ENCODE peak calls at places on chromosomes 5 and 9, in six cellular contexts. One of them, this sample, is unnamed.

GRCh38 chr5:33488558-33489355 is 48.0 kb downstream of the TARS1 start:
- DNase-seq in OCI-LY7: no peak
- DNase-seq in left ventricle myocardium inferior: no peak
- DNase-seq in gastrocnemius medialis: no peak
- DNase-seq in psoas muscle: no peak
- DNase-seq in cardiac muscle cell: no peak
- DNase-seq in this sample: no peak

GRCh38 chr9:15086096-15087030 is 176.1 kb upstream of the FREM1 start:
- DNase-seq in left ventricle myocardium inferior: no peak
- DNase-seq in psoas muscle: no peak
- DNase-seq in OCI-LY7: no peak
- DNase-seq in gastrocnemius medialis: no peak
- DNase-seq in cardiac muscle cell: peak
- DNase-seq in this sample: no peak

GRCh38 chr5:137252513-137252912 is 246.6 kb downstream of the SPOCK1 start:
- DNase-seq in left ventricle myocardium inferior: no peak
- DNase-seq in gastrocnemius medialis: no peak
- DNase-seq in cardiac muscle cell: no peak
- DNase-seq in OCI-LY7: no peak
- DNase-seq in psoas muscle: no peak
- DNase-seq in this sample: no peak

GRCh38 chr9:68653141-68653595 is 51.9 kb upstream of the PIP5K1B start:
- DNase-seq in psoas muscle: no peak
- DNase-seq in OCI-LY7: no peak
- DNase-seq in left ventricle myocardium inferior: no peak
- DNase-seq in gastrocnemius medialis: no peak
- DNase-seq in cardiac muscle cell: no peak
- DNase-seq in this sample: no peak

GRCh38 chr5:1156033-1156753 is 44.3 kb upstream of the SLC12A7 start:
- DNase-seq in OCI-LY7: no peak
- DNase-seq in left ventricle myocardium inferior: no peak
- DNase-seq in psoas muscle: no peak
- DNase-seq in cardiac muscle cell: no peak
- DNase-seq in gastrocnemius medialis: no peak
- DNase-seq in this sample: no peak

GRCh38 chr5:31181376-31181987 is 12.0 kb upstream of the CDH6 start:
- DNase-seq in left ventricle myocardium inferior: no peak
- DNase-seq in cardiac muscle cell: no peak
- DNase-seq in OCI-LY7: no peak
- DNase-seq in psoas muscle: no peak
- DNase-seq in gastrocnemius medialis: no peak
- DNase-seq in this sample: no peak

GRCh38 chr9:76369583-76369982 is 24.6 kb downstream of the RFK start:
- DNase-seq in OCI-LY7: peak
- DNase-seq in cardiac muscle cell: peak
- DNase-seq in gastrocnemius medialis: no peak
- DNase-seq in psoas muscle: no peak
- DNase-seq in left ventricle myocardium inferior: no peak
- DNase-seq in this sample: no peak

GRCh38 chr5:1792842-1793266 is 6.8 kb downstream of the MRPL36 start:
- DNase-seq in left ventricle myocardium inferior: no peak
- DNase-seq in cardiac muscle cell: peak
- DNase-seq in gastrocnemius medialis: no peak
- DNase-seq in psoas muscle: no peak
- DNase-seq in OCI-LY7: peak
- DNase-seq in this sample: no peak

GRCh38 chr5:146565764-146566163 is 49.8 kb upstream of the GPR151 start:
- DNase-seq in left ventricle myocardium inferior: no peak
- DNase-seq in gastrocnemius medialis: no peak
- DNase-seq in cardiac muscle cell: peak
- DNase-seq in psoas muscle: no peak
- DNase-seq in OCI-LY7: peak
- DNase-seq in this sample: no peak

GRCh38 chr5:380701-381309 is 59.3 kb downstream of the AHRR start:
- DNase-seq in gastrocnemius medialis: no peak
- DNase-seq in left ventricle myocardium inferior: no peak
- DNase-seq in OCI-LY7: no peak
- DNase-seq in cardiac muscle cell: no peak
- DNase-seq in psoas muscle: no peak
- DNase-seq in this sample: peak

GRCh38 chr5:7202846-7203245 is 193.1 kb upstream of the ADCY2 start:
- DNase-seq in left ventricle myocardium inferior: no peak
- DNase-seq in OCI-LY7: no peak
- DNase-seq in gastrocnemius medialis: no peak
- DNase-seq in psoas muscle: no peak
- DNase-seq in cardiac muscle cell: no peak
- DNase-seq in this sample: no peak

GRCh38 chr9:77846957-77847574 is 184.5 kb downstream of the GNAQ start:
- DNase-seq in psoas muscle: no peak
- DNase-seq in cardiac muscle cell: peak
- DNase-seq in OCI-LY7: no peak
- DNase-seq in gastrocnemius medialis: no peak
- DNase-seq in left ventricle myocardium inferior: no peak
- DNase-seq in this sample: no peak

GRCh38 chr5:122315511-122315910 is 3.5 kb downstream of the SNCAIP start:
- DNase-seq in psoas muscle: no peak
- DNase-seq in left ventricle myocardium inferior: no peak
- DNase-seq in cardiac muscle cell: no peak
- DNase-seq in OCI-LY7: no peak
- DNase-seq in gastrocnemius medialis: no peak
- DNase-seq in this sample: no peak

GRCh38 chr5:175867587-175868347 is 3.6 kb upstream of the CPLX2 start:
- DNase-seq in left ventricle myocardium inferior: no peak
- DNase-seq in cardiac muscle cell: peak
- DNase-seq in gastrocnemius medialis: no peak
- DNase-seq in psoas muscle: no peak
- DNase-seq in OCI-LY7: peak
- DNase-seq in this sample: no peak

GRCh38 chr9:114310471-114311450 is 12.1 kb upstream of the ORM1 start:
- DNase-seq in psoas muscle: no peak
- DNase-seq in OCI-LY7: no peak
- DNase-seq in left ventricle myocardium inferior: no peak
- DNase-seq in cardiac muscle cell: no peak
- DNase-seq in gastrocnemius medialis: no peak
- DNase-seq in this sample: no peak

GRCh38 chr9:755454-756381 is 85.8 kb upstream of the DMRT1 start:
- DNase-seq in left ventricle myocardium inferior: no peak
- DNase-seq in OCI-LY7: no peak
- DNase-seq in gastrocnemius medialis: no peak
- DNase-seq in cardiac muscle cell: peak
- DNase-seq in psoas muscle: no peak
- DNase-seq in this sample: no peak

GRCh38 chr5:93883459-93883858 is 142.1 kb upstream of the POU5F2 start:
- DNase-seq in psoas muscle: no peak
- DNase-seq in left ventricle myocardium inferior: no peak
- DNase-seq in cardiac muscle cell: no peak
- DNase-seq in OCI-LY7: no peak
- DNase-seq in gastrocnemius medialis: no peak
- DNase-seq in this sample: no peak

GRCh38 chr9:16530669-16531461 is 339.6 kb downstream of the BNC2 start:
- DNase-seq in cardiac muscle cell: no peak
- DNase-seq in gastrocnemius medialis: peak
- DNase-seq in left ventricle myocardium inferior: no peak
- DNase-seq in OCI-LY7: no peak
- DNase-seq in psoas muscle: peak
- DNase-seq in this sample: no peak

GRCh38 chr9:124726886-124727285 is 44.2 kb downstream of the NR6A1 start:
- DNase-seq in cardiac muscle cell: no peak
- DNase-seq in OCI-LY7: no peak
- DNase-seq in left ventricle myocardium inferior: no peak
- DNase-seq in psoas muscle: no peak
- DNase-seq in gastrocnemius medialis: no peak
- DNase-seq in this sample: no peak

GRCh38 chr9:138024131-138024530 is 146.5 kb downstream of the CACNA1B start:
- DNase-seq in cardiac muscle cell: no peak
- DNase-seq in gastrocnemius medialis: no peak
- DNase-seq in left ventricle myocardium inferior: no peak
- DNase-seq in psoas muscle: no peak
- DNase-seq in OCI-LY7: no peak
- DNase-seq in this sample: peak

GRCh38 chr5:176727983-176728675 is 80.8 kb downstream of the TSPAN17 start:
- DNase-seq in cardiac muscle cell: no peak
- DNase-seq in gastrocnemius medialis: no peak
- DNase-seq in OCI-LY7: no peak
- DNase-seq in psoas muscle: no peak
- DNase-seq in left ventricle myocardium inferior: no peak
- DNase-seq in this sample: no peak

GRCh38 chr5:157651623-157652376 is 438 bp downstream of the SOX30 start:
- DNase-seq in left ventricle myocardium inferior: peak
- DNase-seq in psoas muscle: peak
- DNase-seq in OCI-LY7: no peak
- DNase-seq in gastrocnemius medialis: peak
- DNase-seq in cardiac muscle cell: peak
- DNase-seq in this sample: peak

GRCh38 chr9:20624201-20625002 is 2.1 kb upstream of the MLLT3 start:
- DNase-seq in left ventricle myocardium inferior: peak
- DNase-seq in gastrocnemius medialis: peak
- DNase-seq in cardiac muscle cell: peak
- DNase-seq in OCI-LY7: peak
- DNase-seq in psoas muscle: peak
- DNase-seq in this sample: peak

GRCh38 chr9:116287721-116288120 is 134.1 kb downstream of the PAPPA start:
- DNase-seq in cardiac muscle cell: no peak
- DNase-seq in OCI-LY7: no peak
- DNase-seq in left ventricle myocardium inferior: no peak
- DNase-seq in psoas muscle: no peak
- DNase-seq in gastrocnemius medialis: no peak
- DNase-seq in this sample: no peak

GRCh38 chr5:63451188-63451587 is 511.1 kb downstream of the HTR1A start:
- DNase-seq in OCI-LY7: no peak
- DNase-seq in cardiac muscle cell: no peak
- DNase-seq in psoas muscle: no peak
- DNase-seq in left ventricle myocardium inferior: no peak
- DNase-seq in gastrocnemius medialis: no peak
- DNase-seq in this sample: no peak

GRCh38 chr5:179142434-179143198 is 82.4 kb downstream of the ZNF354C start:
- DNase-seq in gastrocnemius medialis: no peak
- DNase-seq in left ventricle myocardium inferior: no peak
- DNase-seq in OCI-LY7: no peak
- DNase-seq in psoas muscle: no peak
- DNase-seq in cardiac muscle cell: peak
- DNase-seq in this sample: no peak

GRCh38 chr5:24141046-24141445 is 503.7 kb downstream of the CDH10 start:
- DNase-seq in psoas muscle: no peak
- DNase-seq in gastrocnemius medialis: no peak
- DNase-seq in left ventricle myocardium inferior: peak
- DNase-seq in cardiac muscle cell: peak
- DNase-seq in OCI-LY7: no peak
- DNase-seq in this sample: peak

GRCh38 chr5:126965061-126965475 is 65.3 kb downstream of the MARCHF3 start:
- DNase-seq in OCI-LY7: no peak
- DNase-seq in gastrocnemius medialis: no peak
- DNase-seq in psoas muscle: no peak
- DNase-seq in cardiac muscle cell: peak
- DNase-seq in left ventricle myocardium inferior: no peak
- DNase-seq in this sample: no peak

GRCh38 chr9:127177682-127178265 is 55.3 kb upstream of the ANGPTL2 start:
- DNase-seq in psoas muscle: no peak
- DNase-seq in OCI-LY7: no peak
- DNase-seq in cardiac muscle cell: no peak
- DNase-seq in left ventricle myocardium inferior: no peak
- DNase-seq in gastrocnemius medialis: no peak
- DNase-seq in this sample: no peak

GRCh38 chr9:113772121-113772885 is 103.8 kb upstream of the ZNF618 start:
- DNase-seq in left ventricle myocardium inferior: no peak
- DNase-seq in cardiac muscle cell: peak
- DNase-seq in OCI-LY7: no peak
- DNase-seq in psoas muscle: no peak
- DNase-seq in gastrocnemius medialis: no peak
- DNase-seq in this sample: no peak

GRCh38 chr9:37976714-37977477 is 73.0 kb upstream of the SLC25A51 start:
- DNase-seq in cardiac muscle cell: peak
- DNase-seq in gastrocnemius medialis: no peak
- DNase-seq in left ventricle myocardium inferior: no peak
- DNase-seq in OCI-LY7: no peak
- DNase-seq in psoas muscle: peak
- DNase-seq in this sample: peak

GRCh38 chr5:125043781-125044391 is 297.4 kb upstream of the ZNF608 start:
- DNase-seq in OCI-LY7: no peak
- DNase-seq in cardiac muscle cell: peak
- DNase-seq in left ventricle myocardium inferior: peak
- DNase-seq in psoas muscle: peak
- DNase-seq in gastrocnemius medialis: peak
- DNase-seq in this sample: peak

GRCh38 chr5:141382469-141383294 is at the start of gene PCDHGA7:
- DNase-seq in cardiac muscle cell: peak
- DNase-seq in psoas muscle: no peak
- DNase-seq in gastrocnemius medialis: no peak
- DNase-seq in left ventricle myocardium inferior: no peak
- DNase-seq in OCI-LY7: peak
- DNase-seq in this sample: no peak
- TF ChIP-seq CTCF in cardiac muscle cell: peak
- TF ChIP-seq CTCF in psoas muscle: peak
- TF ChIP-seq CTCF in gastrocnemius medialis: peak
- TF ChIP-seq CTCF in left ventricle myocardium inferior: peak
- TF ChIP-seq CTCF in OCI-LY7: peak
- TF ChIP-seq CTCF in this sample: peak

GRCh38 chr5:149995385-149996085 is 4.9 kb downstream of the TIGD6 start:
- DNase-seq in gastrocnemius medialis: no peak
- DNase-seq in left ventricle myocardium inferior: no peak
- DNase-seq in cardiac muscle cell: no peak
- DNase-seq in OCI-LY7: no peak
- DNase-seq in psoas muscle: peak
- DNase-seq in this sample: no peak
- H3K4me3 ChIP-seq in gastrocnemius medialis: no peak
- H3K4me3 ChIP-seq in left ventricle myocardium inferior: no peak
- H3K4me3 ChIP-seq in cardiac muscle cell: no peak
- H3K4me3 ChIP-seq in OCI-LY7: no peak
- H3K4me3 ChIP-seq in psoas muscle: no peak
- H3K4me3 ChIP-seq in this sample: no peak

DNA sequence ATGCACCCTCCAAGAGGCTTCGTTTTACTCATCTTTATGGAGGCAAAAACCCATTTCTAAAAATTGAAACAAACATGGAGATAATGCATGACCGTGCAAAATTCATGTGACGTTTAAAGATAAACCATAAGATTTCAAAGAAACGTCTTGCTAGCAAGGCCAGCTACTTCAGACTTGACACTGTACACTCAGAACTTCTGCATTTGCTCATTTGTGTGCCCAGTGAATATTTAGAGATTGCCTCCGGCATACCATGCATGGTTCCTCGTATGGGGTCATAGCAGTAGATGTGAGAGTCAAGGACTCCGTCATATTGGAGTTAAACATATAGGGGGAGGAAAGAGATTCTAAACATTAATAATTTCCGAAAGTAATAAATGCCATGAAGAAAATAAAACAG is 78.6 kb upstream of the NEURL1B start:
- DNase-seq in OCI-LY7: no peak
- DNase-seq in psoas muscle: no peak
- DNase-seq in cardiac muscle cell: no peak
- DNase-seq in gastrocnemius medialis: no peak
- DNase-seq in left ventricle myocardium inferior: no peak
- DNase-seq in this sample: no peak
- TF ChIP-seq CTCF in OCI-LY7: no peak
- TF ChIP-seq CTCF in psoas muscle: no peak
- TF ChIP-seq CTCF in cardiac muscle cell: no peak
- TF ChIP-seq CTCF in gastrocnemius medialis: no peak
- TF ChIP-seq CTCF in left ventricle myocardium inferior: no peak
- TF ChIP-seq CTCF in this sample: no peak

DNA sequence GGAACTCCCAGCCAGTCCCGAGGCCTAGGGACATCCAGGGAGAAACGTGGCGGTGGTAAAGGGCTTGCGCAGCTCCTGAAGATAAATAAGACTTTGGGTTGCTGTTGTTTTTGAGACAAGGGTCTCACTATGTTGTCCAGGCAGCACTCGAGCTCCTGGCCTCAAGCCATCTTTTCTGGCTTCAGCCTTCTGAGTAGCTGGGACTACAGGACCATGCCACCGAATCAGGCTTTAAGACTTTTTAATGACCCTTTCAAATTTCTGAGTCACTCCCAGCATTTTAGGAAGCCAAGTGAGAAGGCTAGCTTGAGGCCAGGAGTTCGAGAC is 704 bp upstream of the GNE start:
- DNase-seq in left ventricle myocardium inferior: no peak
- DNase-seq in OCI-LY7: no peak
- DNase-seq in psoas muscle: no peak
- DNase-seq in gastrocnemius medialis: no peak
- DNase-seq in cardiac muscle cell: peak
- DNase-seq in this sample: no peak
- H3K4me3 ChIP-seq in left ventricle myocardium inferior: peak
- H3K4me3 ChIP-seq in OCI-LY7: peak
- H3K4me3 ChIP-seq in psoas muscle: peak
- H3K4me3 ChIP-seq in gastrocnemius medialis: peak
- H3K4me3 ChIP-seq in cardiac muscle cell: peak
- H3K4me3 ChIP-seq in this sample: peak